ENCODE peak calls at places on chromosomes 5 and 9, in nine cellular contexts. K is brain microvascular endothelial cell, A is AG10803, V is psoas muscle, T is WERI-Rb-1, W is DND-41, G is D721Med, L is tibial artery, I is endothelial cell. H is an unnamed sample.

GRCh38 chr5:81834021-81834660 is 83.2 kb upstream of the SSBP2 start:
- DNase-seq in K (no peak), A (no peak), V (no peak), T (no peak), W (no peak), G (no peak), L (no peak), I (no peak), H (no peak)

GRCh38 chr5:177478711-177479646 is 5.5 kb upstream of the DBN1 start:
- DNase-seq in K (peak; percentile 15), A (peak; percentile 70), V (peak; percentile 86), T (no peak), W (no peak), G (no peak), L (peak; percentile 93), I (no peak), H (no peak)

GRCh38 chr9:32524558-32525461 is 1.2 kb downstream of the RIGI start:
- DNase-seq in K (peak; percentile 12), A (peak; percentile 5), V (no peak), T (no peak), W (peak; percentile 10), G (no peak), L (no peak), I (no peak), H (peak; percentile 2)

GRCh38 chr9:34399729-34400128 is 23.0 kb upstream of the MYORG start:
- DNase-seq in K (no peak), A (no peak), V (no peak), T (no peak), W (no peak), G (no peak), L (no peak), I (no peak), H (no peak)

GRCh38 chr5:106311230-106311629 is 1359.5 kb downstream of the EFNA5 start:
- DNase-seq in K (peak; percentile 36), A (no peak), V (no peak), T (no peak), W (no peak), G (no peak), L (no peak), I (no peak), H (no peak)

GRCh38 chr9:86580688-86581087 is 226.5 kb upstream of the TUT7 start:
- DNase-seq in K (no peak), A (peak; percentile 27), V (no peak), T (no peak), W (no peak), G (no peak), L (peak; percentile 38), I (no peak), H (no peak)

GRCh38 chr5:22591461-22591860 is 261.7 kb downstream of the CDH12 start:
- DNase-seq in K (no peak), A (no peak), V (no peak), T (no peak), W (no peak), G (no peak), L (no peak), I (no peak), H (no peak)

GRCh38 chr5:60173672-60174071 is 280.1 kb upstream of the PDE4D start:
- DNase-seq in K (no peak), A (no peak), V (no peak), T (no peak), W (no peak), G (no peak), L (no peak), I (no peak), H (no peak)

GRCh38 chr5:127844631-127845030 is 141.4 kb downstream of the CCDC192 start:
- DNase-seq in K (no peak), A (no peak), V (no peak), T (no peak), W (no peak), G (no peak), L (no peak), I (no peak), H (no peak)

GRCh38 chr9:113580041-113580953 is 116.8 kb downstream of the RGS3 start:
- DNase-seq in K (no peak), A (no peak), V (peak; percentile 77), T (no peak), W (peak; percentile 77), G (no peak), L (peak; percentile 88), I (no peak), H (peak; percentile 65)

GRCh38 chr9:93573204-93573828 is 3.1 kb upstream of the PHF2 start:
- DNase-seq in K (no peak), A (no peak), V (no peak), T (no peak), W (no peak), G (no peak), L (no peak), I (no peak), H (no peak)

GRCh38 chr9:120583958-120584369 is 4.0 kb upstream of the CDK5RAP2 start:
- DNase-seq in K (peak; percentile 90), A (peak; percentile 96), V (peak; percentile 53), T (peak; percentile 77), W (peak; percentile 50), G (no peak), L (no peak), I (peak; percentile 10), H (peak; percentile 91)

GRCh38 chr5:157900644-157901043 is 41.7 kb upstream of the CLINT1 start:
- DNase-seq in K (no peak), A (no peak), V (no peak), T (no peak), W (peak; percentile 61), G (no peak), L (no peak), I (no peak), H (no peak)

GRCh38 chr5:160312139-160312959 is at the start of gene CCNJL:
- DNase-seq in K (no peak), A (no peak), V (peak; percentile 39), T (peak; percentile 81), W (peak; percentile 78), G (peak; percentile 84), L (no peak), I (peak; percentile 86), H (peak; percentile 51)

GRCh38 chr5:170632985-170633234 is 129.1 kb downstream of the KCNIP1 start:
- DNase-seq in K (no peak), A (no peak), V (peak; percentile 60), T (peak; percentile 65), W (peak; percentile 71), G (peak; percentile 53), L (peak; percentile 50), I (peak; percentile 90), H (peak; percentile 32)

GRCh38 chr5:20972419-20972925 is 984.5 kb upstream of the CDH18 start:
- DNase-seq in K (peak; percentile 33), A (no peak), V (peak; percentile 27), T (peak; percentile 19), W (no peak), G (no peak), L (no peak), I (peak; percentile 7), H (peak; percentile 1)
- TF ChIP-seq CTCF in K (peak; percentile 47), A (no peak), V (no peak), T (peak; percentile 54), W (no peak), G (no peak), L (peak; percentile 56), I (no peak), H (no peak)

GRCh38 chr9:123225374-123225813 is 43.0 kb downstream of the STRBP start:
- DNase-seq in K (peak; percentile 77), A (peak; percentile 62), V (no peak), T (peak; percentile 32), W (peak; percentile 14), G (no peak), L (no peak), I (peak; percentile 32), H (peak; percentile 92)
- TF ChIP-seq CTCF in K (peak; percentile 73), A (peak; percentile 64), V (peak; percentile 30), T (peak; percentile 69), W (peak; percentile 43), G (peak; percentile 57), L (peak; percentile 25), I (no peak), H (peak; percentile 73)

GRCh38 chr9:129324808-129325491 is 146.9 kb upstream of the IER5L start:
- DNase-seq in K (no peak), A (no peak), V (no peak), T (no peak), W (no peak), G (no peak), L (peak; percentile 18), I (no peak), H (no peak)

GRCh38 chr9:129323376-129323998 is 145.4 kb upstream of the IER5L start:
- DNase-seq in K (no peak), A (no peak), V (no peak), T (no peak), W (no peak), G (no peak), L (peak; percentile 21), I (no peak), H (no peak)

GRCh38 chr9:129322022-129322621 is 144.1 kb upstream of the IER5L start:
- DNase-seq in K (no peak), A (no peak), V (no peak), T (no peak), W (no peak), G (no peak), L (peak; percentile 30), I (no peak), H (no peak)

GRCh38 chr9:129322641-129323375 is 144.7 kb upstream of the IER5L start:
- DNase-seq in K (no peak), A (no peak), V (no peak), T (no peak), W (no peak), G (no peak), L (peak; percentile 20), I (no peak), H (no peak)

GRCh38 chr9:129323999-129324553 is 146.0 kb upstream of the IER5L start:
- DNase-seq in K (no peak), A (no peak), V (no peak), T (no peak), W (no peak), G (no peak), L (peak; percentile 19), I (no peak), H (no peak)
- TF ChIP-seq CTCF in K (no peak), A (no peak), V (no peak), T (no peak), W (no peak), G (no peak), L (no peak), I (no peak), H (no peak)

GRCh38 chr9:112074250-112075008 is 100.7 kb downstream of the SUSD1 start:
- DNase-seq in K (peak; percentile 95), A (peak; percentile 99), V (peak; percentile 60), T (peak; percentile 69), W (peak; percentile 74), G (no peak), L (peak; percentile 62), I (peak; percentile 54), H (peak; percentile 87)

GRCh38 chr9:112076814-112077213 is 98.3 kb downstream of the SUSD1 start:
- DNase-seq in K (no peak), A (no peak), V (no peak), T (no peak), W (no peak), G (no peak), L (no peak), I (no peak), H (peak; percentile 59)

GRCh38 chr9:112078432-112078831 is 96.7 kb downstream of the SUSD1 start:
- DNase-seq in K (no peak), A (no peak), V (no peak), T (no peak), W (no peak), G (no peak), L (no peak), I (no peak), H (peak; percentile 86)

GRCh38 chr9:112072721-112073553 is 102.2 kb downstream of the SUSD1 start:
- DNase-seq in K (peak; percentile 86), A (peak; percentile 97), V (no peak), T (no peak), W (no peak), G (no peak), L (no peak), I (no peak), H (no peak)

GRCh38 chr9:112075009-112075378 is 100.1 kb downstream of the SUSD1 start:
- DNase-seq in K (no peak), A (peak; percentile 71), V (no peak), T (no peak), W (no peak), G (no peak), L (no peak), I (no peak), H (no peak)
- TF ChIP-seq CTCF in K (no peak), A (no peak), V (no peak), T (no peak), W (no peak), G (no peak), L (no peak), I (no peak), H (no peak)